ENCODE peak calls at places on chromosome 16, in nine cellular contexts. Q is PC-3, V is lower leg skin, Z is colonic mucosa, X is body of pancreas, O is kidney, K is psoas muscle, Y is A549, U is breast epithelium. D is an unnamed sample.

GRCh38 chr16:54454616-54455015 is 168.0 kb upstream of the IRX3 start:
- DNase-seq in U (no peak), X (no peak), O (no peak), Q (no peak), Z (no peak), Y (no peak), V (no peak), K (no peak), D (no peak)

GRCh38 chr16:10325783-10326543 is 59.9 kb upstream of the ATF7IP2 start:
- DNase-seq in U (no peak), O (no peak), Q (no peak), Y (no peak), Z (no peak), K (no peak), V (no peak), X (no peak), D (no peak)

GRCh38 chr16:62280556-62280955 is 244.3 kb upstream of the CDH8 start:
- DNase-seq in V (no peak), O (no peak), X (no peak), Z (no peak), Y (no peak), Q (no peak), K (no peak), U (no peak), D (no peak)

GRCh38 chr16:86941731-86942468 is 363.6 kb downstream of the FOXL1 start:
- DNase-seq in Q (no peak), Z (no peak), U (no peak), K (peak; percentile 30), O (peak; percentile 30), Y (no peak), X (no peak), V (no peak), D (no peak)

GRCh38 chr16:55471448-55472097 is 7.4 kb upstream of the MMP2 start:
- DNase-seq in V (peak; percentile 65), K (no peak), U (no peak), O (no peak), Y (peak; percentile 55), Q (peak; percentile 73), X (no peak), Z (no peak), D (no peak)

GRCh38 chr16:58252716-58253115 is 42.1 kb downstream of the PRSS54 start:
- DNase-seq in K (no peak), O (no peak), Q (no peak), V (no peak), X (no peak), U (no peak), Y (no peak), Z (no peak), D (no peak)

GRCh38 chr16:54194008-54194731 is 92.4 kb downstream of the IRX3 start:
- DNase-seq in Q (no peak), Z (peak; percentile 44), V (peak; percentile 95), Y (no peak), U (peak; percentile 89), O (peak; percentile 94), K (peak; percentile 94), X (peak; percentile 24), D (no peak)

GRCh38 chr16:86893513-86893912 is 315.2 kb downstream of the FOXL1 start:
- DNase-seq in Z (no peak), Q (no peak), Y (no peak), O (no peak), K (no peak), X (peak; percentile 51), V (no peak), U (no peak), D (no peak)

GRCh38 chr16:12575288-12575687 is 228.4 kb downstream of the CPPED1 start:
- DNase-seq in U (no peak), X (no peak), V (peak; percentile 36), Z (no peak), Q (no peak), O (no peak), K (no peak), Y (no peak), D (no peak)

DNA sequence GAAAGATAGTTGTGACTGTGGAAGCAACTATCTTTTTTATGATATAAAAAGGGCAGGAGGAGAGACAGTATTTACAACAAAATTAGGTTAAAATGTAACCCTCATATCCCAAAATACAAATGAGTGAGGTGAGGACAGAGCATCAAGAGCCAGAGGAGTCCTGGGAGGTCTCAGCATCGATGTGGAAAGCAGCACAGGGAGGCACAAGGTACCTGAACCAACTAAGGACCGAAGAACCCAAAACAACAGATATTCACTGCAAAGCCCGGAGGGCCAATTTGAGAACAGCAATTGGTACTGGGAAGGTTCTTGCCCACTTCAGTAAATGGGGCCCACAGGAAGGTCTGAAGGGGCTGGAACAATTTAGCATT is 37.6 kb downstream of the CMC2 start:
- DNase-seq in O (no peak), Z (no peak), U (no peak), V (no peak), K (no peak), X (no peak), Y (no peak), Q (no peak), D (no peak)
- H3K4me3 ChIP-seq in O (no peak overlapping the region), Z (no peak overlapping the region), U (no peak overlapping the region), V (no peak overlapping the region), K (no peak overlapping the region), X (no peak overlapping the region), Y (no peak overlapping the region), Q (no peak overlapping the region), D (no peak overlapping the region)

DNA sequence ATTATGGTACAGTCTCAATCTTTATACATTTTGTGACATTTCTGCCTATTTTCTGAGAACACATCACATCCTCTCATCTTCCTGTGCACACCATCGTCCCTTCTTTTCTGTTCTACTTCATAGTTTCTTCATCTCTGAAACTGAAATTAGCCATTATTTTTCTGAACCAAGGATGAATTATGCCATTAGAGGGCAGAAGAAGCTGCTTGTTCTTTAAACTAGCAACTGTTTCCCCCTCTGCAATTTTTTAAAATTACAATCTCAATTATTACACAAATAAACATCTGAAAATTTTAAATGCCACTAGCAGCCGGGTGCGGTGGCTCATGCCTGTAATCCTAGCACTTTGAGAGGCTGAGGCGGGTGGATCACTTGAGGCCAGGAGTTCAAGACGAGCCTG is 41.3 kb downstream of the RBBP6 start:
- DNase-seq in O (no peak), Y (peak; percentile 37), Q (peak; percentile 53), V (no peak), K (no peak), Z (no peak), X (no peak), U (no peak), D (no peak)
- TF ChIP-seq CTCF in O (peak; percentile 34), Y (peak; percentile 61), Q (peak; percentile 64), V (no peak), K (peak; percentile 28), Z (no peak), X (no peak), U (no peak), D (peak; percentile 24)

GRCh38 chr16:87968541-87968940 is 17.3 kb downstream of the BANP start:
- DNase-seq in X (no peak), O (no peak), V (no peak), Q (no peak), Z (no peak), U (no peak), Y (no peak), K (no peak), D (no peak)

GRCh38 chr16:87964049-87964448 is 12.8 kb downstream of the BANP start:
- DNase-seq in K (no peak), U (no peak), O (no peak), Y (no peak), Z (no peak), Q (no peak), X (no peak), V (no peak), D (no peak)

GRCh38 chr16:87965417-87965816 is 14.2 kb downstream of the BANP start:
- DNase-seq in Z (no peak), V (no peak), Q (no peak), Y (no peak), X (no peak), O (no peak), U (no peak), K (no peak), D (no peak)

GRCh38 chr16:87966685-87967185 is 15.5 kb downstream of the BANP start:
- DNase-seq in Z (peak; percentile 49), Y (no peak), Q (no peak), V (no peak), U (peak; percentile 69), X (peak; percentile 55), O (no peak), K (no peak), D (no peak)

GRCh38 chr16:87965973-87966667 is 14.9 kb downstream of the BANP start:
- DNase-seq in Q (no peak), U (no peak), Z (no peak), O (no peak), X (no peak), Y (no peak), K (no peak), V (no peak), D (no peak)
- H3K4me3 ChIP-seq in Q (no peak overlapping the region), U (peak overlapping the region; percentile 58), Z (no peak overlapping the region), O (no peak overlapping the region), X (no peak overlapping the region), Y (no peak overlapping the region), K (no peak overlapping the region), V (no peak overlapping the region), D (peak overlapping the region; percentile 7)

GRCh38 chr16:89507834-89508590 is at the start of gene SPG7:
- DNase-seq in Y (peak; percentile 88), Z (peak; percentile 84), U (peak; percentile 76), Q (peak; percentile 84), V (peak; percentile 96), X (peak; percentile 86), K (peak; percentile 92), O (peak; percentile 94), D (no peak)
- TF ChIP-seq CTCF in Y (no peak), Z (no peak), U (no peak), Q (no peak), V (no peak), X (no peak), K (no peak), O (no peak), D (no peak)

DNA sequence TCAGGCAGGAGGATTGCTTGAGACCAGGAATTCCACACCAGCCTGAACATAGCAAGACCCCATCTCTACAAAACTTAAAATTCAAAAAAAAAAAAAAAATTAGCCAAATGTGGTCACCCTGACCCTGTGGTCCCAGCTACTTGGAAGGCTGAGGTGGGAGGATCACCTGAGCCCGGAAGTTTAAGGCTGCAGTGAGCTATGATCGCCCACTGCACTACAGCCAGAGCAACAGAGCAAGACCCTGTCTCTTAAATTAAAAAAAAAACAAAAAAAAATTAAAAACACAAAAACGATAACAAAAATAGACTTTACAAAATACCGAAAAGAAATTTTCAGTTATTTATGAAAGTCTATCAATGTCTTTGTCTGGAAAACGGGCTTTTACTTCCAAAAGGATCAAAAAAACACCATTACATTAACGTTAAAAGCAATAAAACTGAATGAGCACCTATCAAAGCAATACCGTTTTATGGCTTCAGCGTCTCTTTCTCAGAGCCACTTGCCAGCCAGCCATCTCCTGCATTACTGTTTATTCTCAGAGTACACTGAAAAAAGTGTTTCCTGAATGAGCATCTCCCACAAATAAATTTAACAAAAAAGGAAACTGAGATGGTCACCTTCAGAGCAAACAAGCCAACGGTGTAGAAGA is 6.1 kb downstream of the USP7 start:
- DNase-seq in Q (no peak), V (no peak), O (no peak), Z (peak; percentile 47), K (no peak), Y (no peak), X (no peak), U (no peak), D (no peak)
- H3K4me3 ChIP-seq in Q (no peak overlapping the region), V (no peak overlapping the region), O (no peak overlapping the region), Z (no peak overlapping the region), K (peak overlapping the region; percentile 43), Y (no peak overlapping the region), X (no peak overlapping the region), U (peak overlapping the region; percentile 9), D (no peak overlapping the region)

D was measured in vagina.